ENCODE peak calls at places on chromosomes 1 and 21, in five cellular contexts. N, C, H, S and L are unnamed samples.

GRCh38 chr1:197911857-197912696 is 5.1 kb upstream of the LHX9 start:
- DNase-seq in H (no peak), S (no peak), C (peak; percentile 46), N (no peak), L (no peak)

GRCh38 chr1:209076688-209077087 is 506.8 kb upstream of the CAMK1G start:
- DNase-seq in H (peak; percentile 38), C (no peak), S (no peak), N (no peak), L (no peak)

GRCh38 chr1:52427152-52427551 is 22.8 kb downstream of the PRPF38A start:
- DNase-seq in S (no peak), H (no peak), N (no peak), C (no peak), L (no peak)

GRCh38 chr1:231993968-231994455 is 367.4 kb downstream of the DISC1 start:
- DNase-seq in H (no peak), N (no peak), C (no peak), S (no peak), L (no peak)

GRCh38 chr1:20430355-20431290 is 55.4 kb downstream of the CAMK2N1 start:
- DNase-seq in C (no peak), H (peak; percentile 46), N (no peak), S (no peak), L (no peak)

GRCh38 chr21:37914211-37914900 is 1.9 kb downstream of the KCNJ6 start:
- DNase-seq in N (no peak), C (peak; percentile 57), H (peak; percentile 43), S (no peak), L (no peak)

GRCh38 chr1:231420299-231420958 is 1.7 kb downstream of the EGLN1 start:
- DNase-seq in C (no peak), S (no peak), N (no peak), H (peak; percentile 34), L (no peak)

GRCh38 chr1:201260236-201260591 is 23.1 kb upstream of the PKP1 start:
- DNase-seq in S (no peak), C (no peak), H (peak; percentile 40), N (no peak), L (no peak)

GRCh38 chr1:63662846-63663245 is 69.6 kb downstream of the PGM1 start:
- DNase-seq in S (no peak), N (no peak), C (no peak), H (peak; percentile 64), L (no peak)

GRCh38 chr1:227777646-227778045 is 37.8 kb upstream of the PRSS38 start:
- DNase-seq in N (no peak), C (no peak), H (no peak), S (no peak), L (no peak)

GRCh38 chr1:17102232-17102631 is 17.0 kb downstream of the PADI2 start:
- DNase-seq in S (no peak), H (no peak), C (no peak), N (no peak), L (no peak)

GRCh38 chr1:183699643-183700160 is 46.6 kb upstream of the APOBEC4 start:
- DNase-seq in S (no peak), N (no peak), H (no peak), C (no peak), L (no peak)

GRCh38 chr21:36647279-36648093 is 51.4 kb upstream of the SIM2 start:
- DNase-seq in S (peak; percentile 47), H (no peak), N (no peak), C (no peak), L (no peak)

GRCh38 chr21:38921511-38922215 is 115.9 kb downstream of the ETS2 start:
- DNase-seq in N (no peak), S (no peak), C (no peak), H (no peak), L (no peak)

GRCh38 chr1:157045251-157046218 is at the start of gene ARHGEF11:
- DNase-seq in C (peak; percentile 93), H (peak; percentile 96), S (peak; percentile 93), N (peak; percentile 83), L (peak; percentile 58)
- H3K27ac ChIP-seq in C (peak within 1 kb of the TSS; percentile 89), H (peak within 1 kb of the TSS; percentile 83), S (peak within 1 kb of the TSS; percentile 88), N (peak within 1 kb of the TSS; percentile 87), L (peak within 1 kb of the TSS; percentile 54)

DNA sequence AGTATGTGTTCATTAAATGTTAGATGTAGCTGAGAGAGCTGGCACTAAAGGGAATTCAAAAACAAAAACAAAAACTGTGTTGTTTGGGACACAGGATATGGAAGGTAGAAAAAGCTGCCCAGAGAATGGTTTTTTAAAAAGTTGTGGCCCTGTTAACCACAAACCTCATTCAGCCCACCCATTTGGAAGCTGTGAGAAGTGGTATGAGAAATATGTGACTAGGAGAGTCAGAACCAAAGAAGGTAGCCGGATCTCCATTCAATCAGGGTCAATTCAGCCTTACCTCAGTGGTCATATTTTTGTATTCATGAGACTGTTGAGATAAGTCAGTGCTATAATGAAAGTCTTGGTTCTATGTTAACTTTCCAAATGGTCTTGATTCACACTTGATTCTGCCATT is 29.8 kb upstream of the CACYBP start:
- DNase-seq in N (no peak), H (no peak), S (no peak), C (no peak), L (no peak)
- H3K27ac ChIP-seq in N (no peak overlapping the region), H (no peak overlapping the region), S (peak overlapping the region; percentile 81), C (no peak overlapping the region), L (no peak overlapping the region)

GRCh38 chr1:10978719-10979118 is 33.7 kb upstream of the TARDBP start:
- DNase-seq in S (no peak), C (no peak), N (no peak), H (no peak), L (no peak)

GRCh38 chr1:10973552-10973951 is 38.9 kb upstream of the TARDBP start:
- DNase-seq in C (no peak), H (peak; percentile 74), N (peak; percentile 55), S (peak; percentile 36), L (no peak)

GRCh38 chr1:10973956-10974881 is 38.2 kb upstream of the TARDBP start:
- DNase-seq in C (no peak), N (no peak), H (peak; percentile 41), S (no peak), L (no peak)

GRCh38 chr1:10979483-10979920 is 33.0 kb upstream of the TARDBP start:
- DNase-seq in N (peak; percentile 68), S (no peak), H (peak; percentile 50), C (no peak), L (peak; percentile 69)

DNA sequence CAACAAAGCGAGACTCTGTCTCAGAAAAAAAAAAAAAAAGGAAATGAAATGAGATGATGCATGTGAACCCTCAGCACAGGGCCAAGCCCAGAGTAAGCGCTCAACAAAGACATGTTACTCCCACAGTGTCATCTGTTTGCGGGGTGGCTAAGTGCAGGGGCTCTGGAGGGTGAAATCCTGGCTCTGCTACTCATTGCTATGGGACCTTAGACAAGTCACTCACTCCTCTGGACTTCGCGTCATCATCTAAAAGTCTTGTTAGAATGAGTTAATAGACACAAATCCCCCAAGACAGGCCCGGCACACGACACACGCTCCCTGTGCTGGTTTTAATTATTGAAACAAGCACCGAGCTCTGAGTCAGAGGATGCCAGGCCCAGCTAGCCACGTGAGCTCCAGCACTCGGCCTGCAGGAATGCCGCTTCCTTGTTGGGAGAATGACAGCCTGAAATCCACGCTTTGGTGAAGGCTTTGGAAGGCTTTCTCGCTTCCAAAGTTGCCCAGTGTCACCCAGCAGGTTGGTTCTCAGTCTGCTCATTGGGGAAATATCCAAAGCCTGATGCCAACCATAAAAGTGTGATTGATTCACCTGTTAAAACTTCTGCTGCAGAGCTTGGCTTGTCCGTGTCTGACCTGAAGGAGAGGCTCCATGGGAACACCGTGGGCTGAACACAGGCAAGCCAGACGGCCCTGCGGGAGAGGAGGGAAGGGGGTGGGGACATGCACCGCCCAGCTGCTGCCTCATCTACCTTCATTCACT is 36.7 kb upstream of the TARDBP start:
- DNase-seq in H (peak; percentile 99), S (peak; percentile 64), N (peak; percentile 38), C (no peak), L (no peak)
- H3K27ac ChIP-seq in H (peak overlapping the region; percentile 82), S (peak overlapping the region; percentile 29), N (no peak overlapping the region), C (no peak overlapping the region), L (no peak overlapping the region)

DNA sequence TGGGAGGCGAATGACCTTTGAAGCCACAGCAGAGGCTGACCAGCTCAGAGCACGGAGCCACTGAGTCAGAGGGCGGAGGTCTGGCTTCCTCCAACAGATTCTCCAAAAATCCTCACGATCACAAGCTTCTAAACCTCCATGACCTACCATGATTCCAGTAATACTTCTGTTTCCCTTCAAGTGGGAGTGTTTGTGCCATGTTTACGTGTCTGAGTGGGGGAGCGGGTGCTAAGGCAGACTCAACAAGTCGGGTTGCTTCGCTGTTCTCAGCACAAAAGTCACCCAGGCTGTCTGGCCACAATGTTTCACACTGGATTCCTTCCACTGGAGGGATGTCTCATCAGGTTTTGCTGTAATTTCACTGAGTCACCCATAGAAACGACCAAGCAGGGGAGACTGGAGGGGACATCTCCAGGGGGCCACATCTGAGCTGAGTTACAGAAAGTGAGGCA is 86.2 kb downstream of the SLC66A1 start:
- DNase-seq in S (no peak), H (peak; percentile 99), C (no peak), N (no peak), L (no peak)
- H3K27ac ChIP-seq in S (peak overlapping the region; percentile 58), H (peak overlapping the region; percentile 97), C (peak overlapping the region; percentile 31), N (no peak overlapping the region), L (no peak overlapping the region)

GRCh38 chr1:10504259-10504658 is 29.5 kb downstream of the PEX14 start:
- DNase-seq in C (no peak), N (no peak), S (no peak), H (no peak), L (no peak)
- H3K27ac ChIP-seq in C (no peak overlapping the region), N (no peak overlapping the region), S (no peak overlapping the region), H (no peak overlapping the region), L (no peak overlapping the region)

GRCh38 chr1:222617367-222617951 is 438 bp upstream of the MIA3 start:
- DNase-seq in S (peak; percentile 93), C (peak; percentile 95), N (peak; percentile 74), H (peak; percentile 99), L (peak; percentile 87)
- H3K27ac ChIP-seq in S (peak overlapping the region; percentile 79), C (peak overlapping the region; percentile 73), N (peak overlapping the region; percentile 74), H (peak overlapping the region; percentile 92), L (peak overlapping the region; percentile 83)

GRCh38 chr21:43769325-43769958 is 6.7 kb downstream of the CSTB start:
- DNase-seq in N (no peak), S (no peak), C (no peak), H (no peak), L (no peak)
- H3K27ac ChIP-seq in N (no peak overlapping the region), S (no peak overlapping the region), C (no peak overlapping the region), H (no peak overlapping the region), L (no peak overlapping the region)

GRCh38 chr1:218804014-218804785 is 369.5 kb upstream of the LYPLAL1 start:
- DNase-seq in C (no peak), H (peak; percentile 47), S (no peak), N (no peak), L (no peak)
- H3K27ac ChIP-seq in C (no peak overlapping the region), H (peak overlapping the region; percentile 9), S (no peak overlapping the region), N (no peak overlapping the region), L (no peak overlapping the region)

GRCh38 chr1:107810552-107810951 is 154.4 kb downstream of the VAV3 start:
- DNase-seq in N (no peak), H (no peak), C (no peak), S (no peak), L (no peak)
- H3K27ac ChIP-seq in N (no peak overlapping the region), H (no peak overlapping the region), C (no peak overlapping the region), S (no peak overlapping the region), L (no peak overlapping the region)